ENCODE peak calls at places on chromosomes 13 and 19, in eight cellular contexts. W, B, N, R, H, L, P and A are unnamed samples.

GRCh38 chr13:80039000-80039399 is 301.9 kb downstream of the SPRY2 start:
- DNase-seq in B (no peak), R (no peak), L (no peak), W (no peak), N (no peak), P (no peak), H (no peak), A (no peak)

GRCh38 chr19:6092329-6093286 is 17.7 kb downstream of the RFX2 start:
- DNase-seq in N (peak; percentile 34), B (no peak), L (peak; percentile 87), R (peak; percentile 73), P (peak; percentile 96), H (peak; percentile 59), W (peak; percentile 76), A (peak; percentile 80)

GRCh38 chr13:101309014-101309619 is 107.2 kb downstream of the NALCN start:
- DNase-seq in W (no peak), B (no peak), N (no peak), R (peak; percentile 77), H (no peak), L (peak; percentile 97), P (no peak), A (no peak)

GRCh38 chr13:113357529-113357928 is 6.4 kb downstream of the GRTP1 start:
- DNase-seq in W (no peak), N (no peak), H (no peak), L (peak; percentile 32), B (no peak), R (peak; percentile 71), P (no peak), A (no peak)

GRCh38 chr19:18174983-18175382 is 1.4 kb downstream of the IFI30 start:
- DNase-seq in H (no peak), W (no peak), B (no peak), R (no peak), N (no peak), P (no peak), L (no peak), A (no peak)

GRCh38 chr19:46081928-46082727 is 41.3 kb upstream of the IGFL4 start:
- DNase-seq in R (peak; percentile 46), N (no peak), B (peak; percentile 63), W (peak; percentile 39), P (no peak), L (peak; percentile 82), H (peak; percentile 18), A (no peak)

GRCh38 chr13:64052526-64052925 is 2636.9 kb upstream of the PCDH20 start:
- DNase-seq in L (no peak), B (no peak), R (no peak), N (no peak), W (no peak), H (no peak), P (no peak), A (no peak)

GRCh38 chr19:3536429-3537100 is 2.4 kb upstream of the TEKTIP1 start:
- DNase-seq in W (no peak), B (no peak), L (no peak), P (no peak), N (no peak), R (no peak), H (no peak), A (peak; percentile 70)

GRCh38 chr13:27007166-27007565 is 164.4 kb downstream of the USP12 start:
- DNase-seq in P (no peak), L (no peak), R (no peak), N (no peak), W (no peak), B (no peak), H (no peak), A (peak; percentile 52)

GRCh38 chr19:29371766-29372415 is 153.9 kb upstream of the VSTM2B start:
- DNase-seq in R (no peak), W (peak; percentile 22), P (peak; percentile 32), B (no peak), N (no peak), L (no peak), H (no peak), A (no peak)

GRCh38 chr19:18961767-18962423 is 20.9 kb upstream of the HOMER3 start:
- DNase-seq in R (no peak), B (no peak), W (peak; percentile 99), L (no peak), P (no peak), N (peak; percentile 78), H (peak; percentile 41), A (peak; percentile 33)

GRCh38 chr19:30862876-30863275 is 486.4 kb downstream of the TSHZ3 start:
- DNase-seq in W (peak; percentile 8), R (no peak), L (no peak), P (peak; percentile 28), H (no peak), B (no peak), N (no peak), A (no peak)

GRCh38 chr13:49495783-49496762 is at the start of gene PHF11:
- DNase-seq in W (peak; percentile 74), L (peak; percentile 70), N (no peak), B (peak; percentile 94), R (peak; percentile 64), P (peak; percentile 89), H (peak; percentile 70), A (peak; percentile 46)

DNA sequence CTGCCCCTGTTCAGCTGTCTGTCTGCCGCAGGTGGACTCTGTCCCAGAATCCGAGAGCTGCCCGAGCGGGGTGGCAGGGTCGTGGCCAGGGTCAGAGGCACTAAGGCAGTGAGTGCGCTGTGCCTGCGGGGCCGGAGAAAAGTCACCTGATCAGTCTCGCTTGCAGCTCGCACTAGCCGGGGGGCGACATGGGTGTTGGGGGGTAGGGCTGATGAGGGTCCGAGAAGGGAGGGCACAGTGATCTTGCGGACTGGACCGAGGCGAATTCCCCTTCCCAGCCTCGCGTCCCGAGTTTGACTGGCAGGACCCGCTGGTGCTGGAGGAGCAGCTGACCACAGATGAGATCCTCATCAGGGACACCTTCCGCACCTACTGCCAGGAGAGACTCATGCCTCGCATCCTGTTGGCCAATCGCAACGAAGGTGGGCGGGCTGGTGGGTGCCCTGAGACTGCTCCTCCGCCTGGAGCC is 627 bp downstream of the GCDH start:
- DNase-seq in L (no peak), R (no peak), P (no peak), H (no peak), B (no peak), N (no peak), W (no peak), A (no peak)
- TF ChIP-seq CTCF in L (no peak), R (no peak), P (no peak), H (no peak), B (no peak), N (no peak), W (no peak), A (no peak)

GRCh38 chr13:68927387-68928026 is 1180.1 kb upstream of the ATXN8OS start:
- DNase-seq in P (no peak), L (no peak), H (no peak), R (no peak), N (peak; percentile 43), B (no peak), W (peak; percentile 78), A (peak; percentile 43)
- TF ChIP-seq CTCF in P (no peak), L (no peak), H (peak; percentile 79), R (peak; percentile 70), N (peak; percentile 45), B (no peak), W (peak; percentile 90), A (peak; percentile 42)

GRCh38 chr19:13902993-13903555 is 2.8 kb downstream of the BRME1 start:
- DNase-seq in R (no peak), H (no peak), P (no peak), L (no peak), N (no peak), B (no peak), W (no peak), A (no peak)
- TF ChIP-seq CTCF in R (peak; percentile 59), H (no peak), P (no peak), L (peak; percentile 17), N (peak; percentile 34), B (peak; percentile 17), W (peak; percentile 60), A (no peak)

GRCh38 chr13:109990296-109990695 is 203.9 kb upstream of the IRS2 start:
- DNase-seq in H (no peak), L (no peak), P (no peak), R (no peak), W (no peak), B (no peak), N (no peak), A (no peak)
- TF ChIP-seq CTCF in H (no peak), L (no peak), P (no peak), R (no peak), W (no peak), B (no peak), N (no peak), A (no peak)

DNA sequence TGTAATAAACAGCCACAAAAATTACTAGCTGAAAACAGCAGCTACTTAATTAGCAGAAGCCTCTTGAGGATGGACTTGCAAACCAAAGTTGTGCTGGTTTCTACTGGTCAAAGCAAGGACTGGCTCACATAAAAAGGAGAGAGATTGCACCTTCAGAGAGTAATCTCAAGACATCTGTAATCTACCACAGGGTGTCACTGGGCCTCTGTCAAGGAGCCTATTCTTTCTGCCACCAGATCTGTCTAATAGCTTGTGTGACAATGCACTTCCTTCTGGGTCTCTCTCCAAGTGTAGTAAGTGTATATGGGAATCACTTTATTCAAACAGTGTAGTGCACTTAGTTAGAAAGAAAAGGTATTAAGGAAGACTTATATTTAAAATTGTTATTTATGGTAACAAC is 24.4 kb upstream of the ZNF561 start:
- DNase-seq in R (no peak), L (no peak), B (no peak), N (no peak), H (no peak), P (no peak), W (no peak), A (no peak)
- TF ChIP-seq CTCF in R (no peak), L (no peak), B (no peak), N (no peak), H (no peak), P (no peak), W (no peak), A (no peak)